ENCODE peak calls at places on chromosomes 7 and 10, in six cellular contexts. One of them, this sample, is unnamed.

GRCh38 chr7:5425507-5426225 is 2.0 kb upstream of the TNRC18 start:
- DNase-seq in HepG2: peak
- DNase-seq in HCT116: no peak
- DNase-seq in SK-N-SH: peak
- DNase-seq in H1: peak
- DNase-seq in GM12878: no peak
- DNase-seq in this sample: no peak

GRCh38 chr10:59626523-59626869 is 83.2 kb downstream of the SLC16A9 start:
- DNase-seq in GM12878: no peak
- DNase-seq in HCT116: no peak
- DNase-seq in SK-N-SH: no peak
- DNase-seq in HepG2: no peak
- DNase-seq in H1: no peak
- DNase-seq in this sample: no peak

GRCh38 chr7:2813350-2814185 is 30.5 kb downstream of the GNA12 start:
- DNase-seq in HCT116: no peak
- DNase-seq in GM12878: no peak
- DNase-seq in HepG2: no peak
- DNase-seq in SK-N-SH: no peak
- DNase-seq in H1: no peak
- DNase-seq in this sample: no peak

GRCh38 chr10:71720304-71720672 is 710 bp upstream of the C10orf105 start:
- DNase-seq in SK-N-SH: no peak
- DNase-seq in H1: no peak
- DNase-seq in HepG2: no peak
- DNase-seq in HCT116: no peak
- DNase-seq in GM12878: no peak
- DNase-seq in this sample: no peak

GRCh38 chr7:20786779-20787651 is at the start of gene SP8:
- DNase-seq in H1: peak
- DNase-seq in HCT116: no peak
- DNase-seq in GM12878: no peak
- DNase-seq in SK-N-SH: peak
- DNase-seq in HepG2: peak
- DNase-seq in this sample: no peak

GRCh38 chr10:128979405-128979804 is 487.6 kb upstream of the MGMT start:
- DNase-seq in SK-N-SH: no peak
- DNase-seq in HCT116: no peak
- DNase-seq in GM12878: no peak
- DNase-seq in H1: no peak
- DNase-seq in HepG2: no peak
- DNase-seq in this sample: no peak

GRCh38 chr7:151168022-151168786 is 710 bp upstream of the GBX1 start:
- DNase-seq in H1: peak
- DNase-seq in SK-N-SH: peak
- DNase-seq in HCT116: no peak
- DNase-seq in GM12878: no peak
- DNase-seq in HepG2: no peak
- DNase-seq in this sample: no peak

GRCh38 chr7:25726180-25726579 is 425.8 kb upstream of the NFE2L3 start:
- DNase-seq in SK-N-SH: no peak
- DNase-seq in HCT116: no peak
- DNase-seq in HepG2: no peak
- DNase-seq in H1: peak
- DNase-seq in GM12878: no peak
- DNase-seq in this sample: no peak

GRCh38 chr10:48241301-48241700 is 33.2 kb downstream of the FRMPD2 start:
- DNase-seq in H1: no peak
- DNase-seq in HCT116: no peak
- DNase-seq in HepG2: no peak
- DNase-seq in GM12878: no peak
- DNase-seq in SK-N-SH: no peak
- DNase-seq in this sample: no peak

GRCh38 chr7:4523873-4524272 is 158.2 kb upstream of the FOXK1 start:
- DNase-seq in HepG2: no peak
- DNase-seq in SK-N-SH: no peak
- DNase-seq in H1: no peak
- DNase-seq in GM12878: no peak
- DNase-seq in HCT116: no peak
- DNase-seq in this sample: no peak

GRCh38 chr7:101066141-101066857 is 19.0 kb upstream of the TRIM56 start:
- DNase-seq in GM12878: no peak
- DNase-seq in HepG2: no peak
- DNase-seq in HCT116: no peak
- DNase-seq in SK-N-SH: no peak
- DNase-seq in H1: no peak
- DNase-seq in this sample: no peak

GRCh38 chr7:69820479-69821192 is 222.4 kb downstream of the AUTS2 start:
- DNase-seq in GM12878: no peak
- DNase-seq in HepG2: no peak
- DNase-seq in SK-N-SH: no peak
- DNase-seq in HCT116: no peak
- DNase-seq in H1: no peak
- DNase-seq in this sample: no peak

GRCh38 chr10:17227367-17228080 is 517 bp upstream of the VIM start:
- DNase-seq in GM12878: peak
- DNase-seq in HepG2: no peak
- DNase-seq in SK-N-SH: peak
- DNase-seq in HCT116: no peak
- DNase-seq in H1: no peak
- DNase-seq in this sample: no peak

GRCh38 chr7:16851829-16852228 is 30.0 kb downstream of the AGR3 start:
- DNase-seq in SK-N-SH: no peak
- DNase-seq in HCT116: no peak
- DNase-seq in GM12878: no peak
- DNase-seq in H1: no peak
- DNase-seq in HepG2: no peak
- DNase-seq in this sample: no peak

GRCh38 chr10:97490592-97490991 is 7.6 kb downstream of the MMS19 start:
- DNase-seq in H1: no peak
- DNase-seq in GM12878: no peak
- DNase-seq in HCT116: no peak
- DNase-seq in HepG2: no peak
- DNase-seq in SK-N-SH: no peak
- DNase-seq in this sample: no peak

GRCh38 chr10:100364735-100365391 is 17.8 kb downstream of the SCD start:
- DNase-seq in H1: no peak
- DNase-seq in HCT116: peak
- DNase-seq in HepG2: peak
- DNase-seq in SK-N-SH: peak
- DNase-seq in GM12878: no peak
- DNase-seq in this sample: peak

GRCh38 chr7:40219917-40220316 is 85.1 kb downstream of the SUGCT start:
- DNase-seq in GM12878: no peak
- DNase-seq in H1: no peak
- DNase-seq in HepG2: no peak
- DNase-seq in SK-N-SH: no peak
- DNase-seq in HCT116: no peak
- DNase-seq in this sample: no peak

GRCh38 chr10:49307921-49308320 is 9.0 kb downstream of the C10orf71 start:
- DNase-seq in H1: no peak
- DNase-seq in SK-N-SH: no peak
- DNase-seq in HepG2: no peak
- DNase-seq in GM12878: no peak
- DNase-seq in HCT116: no peak
- DNase-seq in this sample: no peak

GRCh38 chr10:104028146-104028545 is 57.5 kb downstream of the COL17A1 start:
- DNase-seq in HCT116: peak
- DNase-seq in SK-N-SH: peak
- DNase-seq in GM12878: no peak
- DNase-seq in HepG2: peak
- DNase-seq in H1: peak
- DNase-seq in this sample: peak

GRCh38 chr7:143041346-143041745 is 10.8 kb upstream of the OR6V1 start:
- DNase-seq in HCT116: no peak
- DNase-seq in HepG2: no peak
- DNase-seq in H1: no peak
- DNase-seq in GM12878: no peak
- DNase-seq in SK-N-SH: no peak
- DNase-seq in this sample: no peak

GRCh38 chr10:131997366-131998049 is 15.8 kb upstream of the BNIP3 start:
- DNase-seq in SK-N-SH: no peak
- DNase-seq in HepG2: peak
- DNase-seq in GM12878: no peak
- DNase-seq in H1: peak
- DNase-seq in HCT116: no peak
- DNase-seq in this sample: peak

GRCh38 chr7:101216860-101217387 is 457 bp downstream of the PLOD3 start:
- DNase-seq in HCT116: no peak
- DNase-seq in HepG2: no peak
- DNase-seq in GM12878: no peak
- DNase-seq in H1: no peak
- DNase-seq in SK-N-SH: no peak
- DNase-seq in this sample: no peak

GRCh38 chr7:12066561-12066960 is 144.5 kb upstream of the TMEM106B start:
- DNase-seq in SK-N-SH: no peak
- DNase-seq in GM12878: no peak
- DNase-seq in HepG2: peak
- DNase-seq in H1: no peak
- DNase-seq in HCT116: peak
- DNase-seq in this sample: no peak

GRCh38 chr10:29957887-29958330 is 101.5 kb downstream of the JCAD start:
- DNase-seq in H1: no peak
- DNase-seq in HepG2: no peak
- DNase-seq in HCT116: no peak
- DNase-seq in SK-N-SH: no peak
- DNase-seq in GM12878: no peak
- DNase-seq in this sample: no peak

GRCh38 chr7:36400606-36401005 is 10.9 kb downstream of the ANLN start:
- DNase-seq in SK-N-SH: no peak
- DNase-seq in H1: no peak
- DNase-seq in GM12878: no peak
- DNase-seq in HCT116: no peak
- DNase-seq in HepG2: no peak
- DNase-seq in this sample: no peak

GRCh38 chr7:29810813-29811482 is 4.6 kb downstream of the WIPF3 start:
- DNase-seq in SK-N-SH: no peak
- DNase-seq in GM12878: no peak
- DNase-seq in HCT116: no peak
- DNase-seq in H1: no peak
- DNase-seq in HepG2: no peak
- DNase-seq in this sample: no peak
- TF ChIP-seq JUND in SK-N-SH: no peak
- TF ChIP-seq JUND in GM12878: no peak
- TF ChIP-seq JUND in HCT116: no peak
- TF ChIP-seq JUND in H1: no peak
- TF ChIP-seq JUND in HepG2: no peak
- TF ChIP-seq JUND in this sample: no peak

GRCh38 chr10:114346176-114347031 is 57.9 kb downstream of the AFAP1L2 start:
- DNase-seq in HCT116: no peak
- DNase-seq in GM12878: no peak
- DNase-seq in HepG2: no peak
- DNase-seq in H1: no peak
- DNase-seq in SK-N-SH: no peak
- DNase-seq in this sample: no peak

GRCh38 chr10:114345701-114346100 is 58.6 kb downstream of the AFAP1L2 start:
- DNase-seq in GM12878: no peak
- DNase-seq in HepG2: no peak
- DNase-seq in SK-N-SH: no peak
- DNase-seq in H1: no peak
- DNase-seq in HCT116: no peak
- DNase-seq in this sample: no peak

GRCh38 chr10:114342976-114343375 is 61.3 kb downstream of the AFAP1L2 start:
- DNase-seq in HepG2: no peak
- DNase-seq in HCT116: no peak
- DNase-seq in SK-N-SH: no peak
- DNase-seq in H1: no peak
- DNase-seq in GM12878: no peak
- DNase-seq in this sample: no peak

GRCh38 chr10:114340816-114341215 is 63.5 kb downstream of the AFAP1L2 start:
- DNase-seq in HCT116: no peak
- DNase-seq in GM12878: no peak
- DNase-seq in HepG2: no peak
- DNase-seq in H1: no peak
- DNase-seq in SK-N-SH: no peak
- DNase-seq in this sample: no peak

GRCh38 chr10:114343623-114344306 is 60.5 kb downstream of the AFAP1L2 start:
- DNase-seq in SK-N-SH: no peak
- DNase-seq in HCT116: no peak
- DNase-seq in HepG2: no peak
- DNase-seq in GM12878: no peak
- DNase-seq in H1: no peak
- DNase-seq in this sample: no peak
- TF ChIP-seq JUND in SK-N-SH: no peak
- TF ChIP-seq JUND in HCT116: no peak
- TF ChIP-seq JUND in HepG2: no peak
- TF ChIP-seq JUND in GM12878: no peak
- TF ChIP-seq JUND in H1: no peak
- TF ChIP-seq JUND in this sample: no peak

DNA sequence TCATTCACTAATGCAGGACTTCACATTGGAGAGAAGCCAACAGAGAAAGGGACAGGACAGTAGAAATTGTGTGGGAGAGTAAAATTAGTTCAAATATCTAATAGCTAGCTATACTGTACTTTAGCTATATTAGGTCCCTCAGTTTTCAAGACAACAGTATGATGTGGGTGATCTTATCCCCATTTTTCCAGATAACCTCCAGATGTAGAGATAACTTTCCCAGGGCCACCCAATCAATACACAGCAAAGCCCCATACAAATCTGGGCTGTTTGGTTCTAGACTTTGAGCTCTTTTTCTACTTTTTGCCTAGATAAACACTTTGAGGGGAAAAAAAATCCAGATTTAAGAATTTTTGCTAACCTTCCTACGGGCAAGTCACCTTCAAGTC is 482 bp upstream of the CLDN12 start:
- DNase-seq in H1: no peak
- DNase-seq in GM12878: no peak
- DNase-seq in SK-N-SH: no peak
- DNase-seq in HCT116: no peak
- DNase-seq in HepG2: no peak
- DNase-seq in this sample: no peak
- TF ChIP-seq JUND in H1: no peak
- TF ChIP-seq JUND in GM12878: no peak
- TF ChIP-seq JUND in SK-N-SH: no peak
- TF ChIP-seq JUND in HCT116: no peak
- TF ChIP-seq JUND in HepG2: no peak
- TF ChIP-seq JUND in this sample: no peak

GRCh38 chr10:3584926-3585784 is 199.9 kb downstream of the KLF6 start:
- DNase-seq in GM12878: no peak
- DNase-seq in HepG2: no peak
- DNase-seq in SK-N-SH: no peak
- DNase-seq in H1: no peak
- DNase-seq in HCT116: no peak
- DNase-seq in this sample: peak

GRCh38 chr10:3579845-3580244 is 205.2 kb downstream of the KLF6 start:
- DNase-seq in SK-N-SH: no peak
- DNase-seq in HCT116: no peak
- DNase-seq in H1: no peak
- DNase-seq in GM12878: no peak
- DNase-seq in HepG2: no peak
- DNase-seq in this sample: no peak

GRCh38 chr10:3578682-3579081 is 206.3 kb downstream of the KLF6 start:
- DNase-seq in H1: no peak
- DNase-seq in HCT116: no peak
- DNase-seq in GM12878: no peak
- DNase-seq in HepG2: no peak
- DNase-seq in SK-N-SH: no peak
- DNase-seq in this sample: no peak

GRCh38 chr10:3578159-3578558 is 206.8 kb downstream of the KLF6 start:
- DNase-seq in HepG2: no peak
- DNase-seq in GM12878: no peak
- DNase-seq in HCT116: no peak
- DNase-seq in SK-N-SH: no peak
- DNase-seq in H1: no peak
- DNase-seq in this sample: no peak

GRCh38 chr10:3580565-3580964 is 204.4 kb downstream of the KLF6 start:
- DNase-seq in HCT116: no peak
- DNase-seq in H1: no peak
- DNase-seq in SK-N-SH: no peak
- DNase-seq in HepG2: no peak
- DNase-seq in GM12878: no peak
- DNase-seq in this sample: no peak
- TF ChIP-seq JUND in HCT116: no peak
- TF ChIP-seq JUND in H1: no peak
- TF ChIP-seq JUND in SK-N-SH: no peak
- TF ChIP-seq JUND in HepG2: no peak
- TF ChIP-seq JUND in GM12878: no peak
- TF ChIP-seq JUND in this sample: no peak